ENCODE peak calls at places on chromosome 11, in four cellular contexts. O is H9, X is IMR-90, Y is H1. G is an unnamed sample.

GRCh38 chr11:20913113-20913512 is 243.7 kb downstream of the NELL1 start:
- DNase-seq in X (no peak), O (no peak), Y (no peak), G (no peak)

GRCh38 chr11:83744620-83745192 is 458.5 kb upstream of the CCDC90B start:
- DNase-seq in X (no peak), Y (no peak), O (no peak), G (no peak)

GRCh38 chr11:64652586-64653387 is 61.8 kb downstream of the SLC22A12 start:
- DNase-seq in O (peak; percentile 92), Y (peak; percentile 99), X (peak; percentile 55), G (peak; percentile 85)

GRCh38 chr11:19962795-19963163 is 197.5 kb downstream of the DBX1 start:
- DNase-seq in Y (no peak), X (peak; percentile 97), O (no peak), G (no peak)

GRCh38 chr11:78821371-78822306 is 247.0 kb upstream of the NARS2 start:
- DNase-seq in Y (no peak), X (peak; percentile 88), O (no peak), G (no peak)

GRCh38 chr11:6604081-6604626 is 580 bp downstream of the ILK start:
- DNase-seq in X (peak; percentile 70), Y (no peak), O (peak; percentile 49), G (peak; percentile 75)

GRCh38 chr11:11988862-11989261 is 19.6 kb downstream of the DKK3 start:
- DNase-seq in X (no peak), Y (no peak), O (no peak), G (peak; percentile 82)

GRCh38 chr11:2175659-2176058 is 4.0 kb upstream of the TH start:
- DNase-seq in O (no peak), X (peak; percentile 52), Y (no peak), G (no peak)

GRCh38 chr11:19646308-19646707 is 66.3 kb upstream of the NAV2 start:
- DNase-seq in O (no peak), Y (no peak), X (peak; percentile 30), G (no peak)

GRCh38 chr11:86726118-86726748 is 53.8 kb upstream of the ME3 start:
- DNase-seq in O (no peak), X (peak; percentile 55), Y (no peak), G (no peak)

GRCh38 chr11:130118636-130119387 is 40.8 kb upstream of the ST14 start:
- DNase-seq in O (no peak), X (no peak), Y (no peak), G (no peak)

GRCh38 chr11:107859459-107860239 is 1.1 kb upstream of the SLC35F2 start:
- DNase-seq in O (peak; percentile 50), X (no peak), Y (peak; percentile 63), G (no peak)

GRCh38 chr11:69533296-69534165 is 52.1 kb downstream of the LINC01488 start:
- DNase-seq in X (no peak), O (no peak), Y (no peak), G (no peak)

GRCh38 chr11:1877211-1878133 is 14.2 kb downstream of the PRR33 start:
- DNase-seq in X (no peak), Y (no peak), O (no peak), G (peak; percentile 36)

GRCh38 chr11:10499452-10500262 is 41.3 kb downstream of the RNF141 start:
- DNase-seq in X (no peak), O (no peak), Y (no peak), G (no peak)
- H3K4ac ChIP-seq in X (no peak overlapping the region), O (no peak overlapping the region), Y (no peak overlapping the region), G (no peak overlapping the region)

GRCh38 chr11:66970371-66970807 is 4.7 kb upstream of the C11orf86 start:
- DNase-seq in Y (no peak), O (no peak), X (no peak), G (no peak)

GRCh38 chr11:66966351-66966750 is 8.2 kb upstream of the PC start:
- DNase-seq in X (no peak), O (no peak), Y (no peak), G (no peak)

GRCh38 chr11:66970808-66971442 is 4.2 kb upstream of the C11orf86 start:
- DNase-seq in Y (no peak), O (no peak), X (peak; percentile 100), G (peak; percentile 23)

GRCh38 chr11:66969584-66970205 is 5.4 kb upstream of the C11orf86 start:
- DNase-seq in O (no peak), Y (no peak), X (peak; percentile 87), G (peak; percentile 28)

GRCh38 chr11:66967670-66968425 is 7.3 kb upstream of the C11orf86 start:
- DNase-seq in Y (no peak), X (peak; percentile 90), O (no peak), G (no peak)
- H3K56ac ChIP-seq in Y (no peak overlapping the region), X (peak overlapping the region; percentile 77), O (no peak overlapping the region), G (no peak overlapping the region)

GRCh38 chr11:35015621-35016387 is 99.4 kb downstream of the PDHX start:
- DNase-seq in Y (no peak), X (no peak), O (no peak), G (no peak)

GRCh38 chr11:35016939-35017338 is 100.5 kb downstream of the PDHX start:
- DNase-seq in X (peak; percentile 28), O (no peak), Y (no peak), G (no peak)

GRCh38 chr11:35014352-35014751 is 97.9 kb downstream of the PDHX start:
- DNase-seq in Y (no peak), O (no peak), X (peak; percentile 95), G (no peak)

GRCh38 chr11:35021589-35021988 is 105.2 kb downstream of the PDHX start:
- DNase-seq in O (no peak), X (no peak), Y (no peak), G (no peak)

DNA sequence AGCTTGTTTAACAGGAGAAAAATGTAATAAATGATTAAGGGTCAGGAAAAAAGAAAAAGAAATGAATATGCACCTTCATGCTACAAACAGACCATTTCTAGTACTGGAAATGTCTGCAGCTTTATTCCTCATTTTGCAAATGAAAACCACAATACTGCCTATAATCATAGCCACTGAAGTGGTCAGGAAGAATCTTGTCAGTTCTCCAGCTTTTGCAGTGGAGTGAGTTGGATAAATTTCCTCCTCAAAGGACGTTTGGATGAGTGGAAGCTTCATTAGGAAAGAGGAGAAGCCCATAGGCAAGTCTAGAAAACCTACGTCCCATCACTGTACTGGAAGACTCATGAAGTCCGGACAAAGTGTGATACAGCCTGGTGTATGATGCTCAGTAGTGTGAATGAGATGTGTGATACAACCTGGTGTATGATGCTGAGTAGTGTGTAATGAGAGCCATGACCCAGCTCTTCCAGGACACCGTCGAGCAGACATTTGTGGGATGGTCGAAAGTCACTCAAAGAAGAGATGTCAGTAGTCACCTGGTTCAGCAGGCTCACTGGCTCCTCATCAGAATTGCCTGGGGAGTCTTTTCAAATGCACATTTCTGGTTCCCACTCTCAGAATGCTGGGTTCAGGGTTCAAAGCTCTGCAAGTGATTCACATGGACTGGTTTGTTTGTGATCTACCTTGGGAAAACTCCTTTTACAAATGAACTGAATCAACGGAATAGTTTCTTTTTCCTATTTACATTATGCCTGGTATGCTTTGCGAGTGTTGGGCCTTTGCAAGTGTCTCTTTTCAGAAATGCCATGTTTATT is 101.3 kb downstream of the PDHX start:
- DNase-seq in O (peak; percentile 40), X (peak; percentile 34), Y (no peak), G (no peak)
- H3K4ac ChIP-seq in O (no peak overlapping the region), X (peak overlapping the region; percentile 78), Y (no peak overlapping the region), G (no peak overlapping the region)

GRCh38 chr11:41498726-41499125 is 39.3 kb upstream of the LRRC4C start:
- DNase-seq in O (no peak), Y (no peak), X (no peak), G (no peak)

GRCh38 chr11:41499429-41499828 is 40.0 kb upstream of the LRRC4C start:
- DNase-seq in X (no peak), Y (no peak), O (no peak), G (peak; percentile 11)

GRCh38 chr11:41494716-41495115 is 35.3 kb upstream of the LRRC4C start:
- DNase-seq in O (no peak), X (no peak), Y (no peak), G (no peak)

GRCh38 chr11:41497974-41498373 is 38.5 kb upstream of the LRRC4C start:
- DNase-seq in Y (peak; percentile 46), O (peak; percentile 55), X (no peak), G (peak; percentile 84)
- H3K56ac ChIP-seq in Y (no peak overlapping the region), O (no peak overlapping the region), X (no peak overlapping the region), G (no peak overlapping the region)

DNA sequence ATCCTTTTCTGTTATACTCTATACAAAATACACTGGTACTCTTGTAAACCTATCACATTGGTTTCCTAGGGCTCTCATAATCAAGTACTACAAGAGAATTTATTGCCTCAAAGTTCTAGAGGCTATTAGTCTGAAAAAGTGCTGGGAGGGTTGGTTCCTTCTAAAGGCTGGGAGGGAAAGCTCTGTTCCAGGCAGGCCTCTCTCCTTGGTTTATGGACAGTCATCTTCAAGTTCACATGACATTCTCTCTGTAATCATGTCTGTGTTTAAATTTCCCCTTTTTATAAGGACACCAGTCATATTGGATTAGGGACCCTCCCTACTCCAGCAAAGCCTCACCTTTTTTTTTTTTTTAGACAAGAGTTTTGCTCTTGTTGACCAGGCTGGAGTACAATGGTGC is 9.1 kb downstream of the SLC36A4 start:
- DNase-seq in O (no peak), X (no peak), Y (no peak), G (no peak)
- H3K4ac ChIP-seq in O (no peak overlapping the region), X (no peak overlapping the region), Y (no peak overlapping the region), G (no peak overlapping the region)

DNA sequence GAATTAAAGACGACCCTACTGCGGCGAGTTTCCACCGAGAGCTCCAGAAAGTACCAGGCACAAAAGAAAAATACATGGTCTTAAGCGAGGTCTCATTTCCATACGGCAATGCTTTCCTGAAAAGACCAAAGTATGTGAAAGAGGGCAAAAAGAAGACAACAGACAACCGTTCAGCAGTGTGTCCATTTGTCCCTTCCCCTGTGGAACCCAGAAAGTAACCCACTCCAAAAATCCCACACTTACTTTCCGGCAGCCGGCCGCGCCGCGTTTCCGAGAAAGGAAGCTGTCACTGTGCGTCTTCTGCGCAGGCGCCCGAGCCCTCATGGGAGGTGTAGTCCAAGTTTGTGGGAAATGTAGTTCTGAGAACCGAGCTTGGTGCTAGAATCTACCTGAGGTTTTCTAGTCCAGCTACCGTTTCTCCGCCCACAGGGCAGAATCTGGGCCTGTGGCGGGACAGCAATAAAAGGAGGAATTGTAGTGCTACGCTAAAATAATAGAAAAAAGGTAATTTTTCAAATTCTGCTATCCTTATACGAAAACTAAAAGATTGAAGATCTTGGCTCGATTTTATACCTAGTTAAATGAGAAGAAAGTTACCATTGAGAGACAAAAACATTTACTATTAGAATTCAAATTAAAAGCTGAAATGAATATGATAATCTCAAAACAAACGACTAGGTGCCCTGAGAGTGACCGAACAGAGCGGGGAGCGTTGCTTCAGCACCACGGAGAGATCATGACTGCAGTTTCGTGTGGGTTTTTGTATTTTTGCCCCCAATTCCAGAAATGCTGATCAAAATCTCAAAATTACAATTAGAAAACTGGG is at the start of gene PUS3:
- DNase-seq in Y (peak; percentile 89), X (peak; percentile 78), O (peak; percentile 88), G (peak; percentile 92)
- H3K56ac ChIP-seq in Y (no peak within 1 kb of the TSS), X (peak within 1 kb of the TSS; percentile 92), O (no peak within 1 kb of the TSS), G (peak within 1 kb of the TSS; percentile 95)